ENCODE peak calls at places on chromosomes 1 and 21, in six cellular contexts. J is IMR-90, B is HCT116, Z is K562, U is H1, T is HepG2. G is an unnamed sample.

GRCh38 chr1:8938232-8939117 is 7.2 kb upstream of the CA6 start:
- DNase-seq in J (peak; percentile 33), B (no peak), Z (no peak), U (no peak), T (no peak), G (no peak)

GRCh38 chr1:20255666-20256065 is 35.0 kb upstream of the VWA5B1 start:
- DNase-seq in J (peak; percentile 78), B (no peak), Z (peak; percentile 38), U (no peak), T (no peak), G (no peak)

GRCh38 chr1:112337028-112337531 is 58.9 kb upstream of the CTTNBP2NL start:
- DNase-seq in J (peak; percentile 31), B (peak; percentile 51), Z (peak; percentile 59), U (no peak), T (peak; percentile 13), G (no peak)

GRCh38 chr21:33901421-33902288 is 13.9 kb downstream of the ATP5PO start:
- DNase-seq in J (peak; percentile 67), B (peak; percentile 38), Z (peak; percentile 71), U (peak; percentile 61), T (peak; percentile 20), G (no peak)

GRCh38 chr1:108569097-108569728 is 9.3 kb downstream of the EEIG2 start:
- DNase-seq in J (peak; percentile 22), B (no peak), Z (no peak), U (no peak), T (no peak), G (no peak)

GRCh38 chr1:112033422-112034120 is 44.1 kb upstream of the KCND3 start:
- DNase-seq in J (no peak), B (no peak), Z (no peak), U (no peak), T (no peak), G (no peak)

GRCh38 chr1:48493970-48494769 is 22.2 kb upstream of the SPATA6 start:
- DNase-seq in J (peak; percentile 94), B (no peak), Z (no peak), U (no peak), T (peak; percentile 89), G (no peak)

GRCh38 chr21:39666681-39667315 is 54.1 kb downstream of the B3GALT5 start:
- DNase-seq in J (no peak), B (no peak), Z (no peak), U (no peak), T (no peak), G (no peak)

GRCh38 chr1:41537788-41538351 is 53.4 kb upstream of the EDN2 start:
- DNase-seq in J (peak; percentile 88), B (no peak), Z (no peak), U (no peak), T (no peak), G (no peak)

GRCh38 chr1:245121523-245121922 is 33.3 kb upstream of the KIF26B start:
- DNase-seq in J (no peak), B (no peak), Z (no peak), U (no peak), T (no peak), G (no peak)

GRCh38 chr21:15254111-15254510 is 189.3 kb upstream of the NRIP1 start:
- DNase-seq in J (no peak), B (no peak), Z (no peak), U (no peak), T (no peak), G (no peak)

GRCh38 chr1:226938903-226939438 is 1.1 kb upstream of the COQ8A start:
- DNase-seq in J (peak; percentile 55), B (no peak), Z (peak; percentile 78), U (no peak), T (peak; percentile 46), G (no peak)

GRCh38 chr1:206925116-206925736 is 3.5 kb upstream of the FCMR start:
- DNase-seq in J (no peak), B (no peak), Z (peak; percentile 81), U (no peak), T (peak; percentile 38), G (peak; percentile 91)

GRCh38 chr1:27318596-27318995 is 3.4 kb upstream of the TMEM222 start:
- DNase-seq in J (peak; percentile 22), B (no peak), Z (no peak), U (no peak), T (no peak), G (no peak)

GRCh38 chr21:36732217-36732616 is 33.3 kb downstream of the SIM2 start:
- DNase-seq in J (no peak), B (no peak), Z (peak; percentile 40), U (no peak), T (no peak), G (no peak)

GRCh38 chr1:230171337-230172015 is 104.4 kb downstream of the GALNT2 start:
- DNase-seq in J (peak; percentile 79), B (no peak), Z (no peak), U (no peak), T (no peak), G (no peak)

GRCh38 chr1:107277022-107277421 is 136.2 kb downstream of the NTNG1 start:
- DNase-seq in J (peak; percentile 36), B (no peak), Z (peak; percentile 7), U (peak; percentile 54), T (peak; percentile 46), G (no peak)

GRCh38 chr1:32780005-32780404 is 37.2 kb downstream of the YARS1 start:
- DNase-seq in J (no peak), B (no peak), Z (no peak), U (no peak), T (no peak), G (no peak)

GRCh38 chr1:150560576-150560975 is 11.4 kb downstream of the ADAMTSL4 start:
- DNase-seq in J (no peak), B (no peak), Z (no peak), U (no peak), T (no peak), G (no peak)

GRCh38 chr1:199691540-199691939 is 336.0 kb upstream of the NR5A2 start:
- DNase-seq in J (peak; percentile 82), B (peak; percentile 42), Z (no peak), U (no peak), T (no peak), G (no peak)

GRCh38 chr1:196295766-196296165 is 312.5 kb downstream of the KCNT2 start:
- DNase-seq in J (peak; percentile 3), B (no peak), Z (no peak), U (no peak), T (no peak), G (no peak)

GRCh38 chr1:66533804-66534745 is at the start of gene SGIP1:
- DNase-seq in J (peak; percentile 88), B (no peak), Z (peak; percentile 72), U (peak; percentile 62), T (no peak), G (no peak)

DNA sequence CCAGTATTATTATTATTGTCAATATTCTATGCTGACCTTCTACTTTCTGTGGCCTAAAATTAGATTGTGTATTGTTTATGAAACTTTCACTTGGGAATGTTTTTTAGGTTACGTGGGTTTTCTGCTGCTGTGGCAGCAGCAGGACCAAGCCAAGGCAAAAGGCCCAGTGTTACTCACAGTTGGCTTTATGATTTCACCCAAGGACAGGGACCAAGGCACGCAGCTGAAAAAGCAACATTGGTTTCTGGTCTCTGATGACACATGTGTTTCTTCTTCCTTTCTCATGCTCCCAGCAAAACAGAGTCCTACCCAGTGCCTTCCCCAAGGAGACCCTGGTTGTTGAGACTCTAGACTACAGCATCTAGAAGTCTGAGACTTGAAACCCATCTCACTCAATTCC is 413.7 kb downstream of the SETD4 start:
- DNase-seq in J (peak; percentile 52), B (no peak), Z (no peak), U (no peak), T (no peak), G (no peak)
- H2AFZ ChIP-seq in J (peak overlapping the region; percentile 73), B (no peak overlapping the region), Z (no peak overlapping the region), U (no peak overlapping the region), T (no peak overlapping the region), G (no peak overlapping the region)

DNA sequence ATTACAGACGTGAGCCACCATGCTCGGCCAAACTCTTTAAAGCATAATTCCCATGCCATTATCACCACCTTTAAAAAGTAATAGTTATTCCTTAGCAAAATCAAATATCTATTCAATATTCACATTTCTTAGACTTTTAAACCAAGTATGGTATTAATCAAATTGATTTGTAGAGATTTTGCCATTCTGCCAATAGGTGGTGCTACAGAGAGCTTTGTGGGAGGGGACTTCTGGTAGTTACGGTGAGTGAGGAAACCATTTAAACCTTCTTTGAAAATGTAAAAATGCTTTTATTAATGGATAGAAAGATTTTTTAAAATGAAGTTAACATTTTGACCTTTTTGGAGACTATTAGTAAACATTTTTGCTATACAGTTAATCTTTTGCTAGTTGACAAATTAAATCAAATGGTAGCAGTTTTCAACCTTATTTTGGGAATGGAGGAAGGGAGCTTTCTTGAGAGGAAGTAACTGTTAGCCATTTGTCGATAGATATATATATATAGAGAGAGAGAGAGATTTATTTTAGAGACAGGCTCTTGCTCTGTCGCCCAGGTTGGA is 19.3 kb downstream of the IARS2 start:
- DNase-seq in J (peak; percentile 20), B (no peak), Z (peak; percentile 68), U (no peak), T (peak; percentile 30), G (no peak)
- TF ChIP-seq CEBPB in J (no peak), B (no peak), Z (no peak), U (no peak), T (no peak), G (no peak)

GRCh38 chr1:214838351-214838750 is 235.4 kb downstream of the CENPF start:
- DNase-seq in J (peak; percentile 90), B (no peak), Z (no peak), U (no peak), T (no peak), G (no peak)

GRCh38 chr1:214827883-214828282 is 224.9 kb downstream of the CENPF start:
- DNase-seq in J (no peak), B (no peak), Z (no peak), U (no peak), T (no peak), G (no peak)

GRCh38 chr1:214831956-214832355 is 229.0 kb downstream of the CENPF start:
- DNase-seq in J (no peak), B (no peak), Z (no peak), U (no peak), T (no peak), G (no peak)

GRCh38 chr1:214830956-214831355 is 228.0 kb downstream of the CENPF start:
- DNase-seq in J (no peak), B (no peak), Z (no peak), U (no peak), T (no peak), G (no peak)

DNA sequence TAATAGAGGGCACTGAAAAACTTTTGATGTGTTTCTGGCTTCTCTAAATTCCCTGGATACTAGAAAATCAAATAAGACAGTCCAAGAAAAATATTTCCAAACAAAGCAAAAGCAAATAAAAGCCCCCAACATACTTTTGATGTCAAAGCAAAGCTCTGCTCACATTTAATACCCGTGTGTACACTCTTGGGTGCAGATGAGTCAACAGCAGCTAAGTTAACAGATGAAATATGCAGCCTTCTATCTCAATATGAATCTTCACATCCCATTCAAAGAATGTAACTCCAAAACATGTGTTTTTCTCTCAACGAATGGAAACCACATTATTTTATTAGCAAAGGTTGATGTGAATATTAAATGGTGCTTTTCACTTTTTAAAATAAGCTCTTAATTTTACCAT is 230.4 kb downstream of the CENPF start:
- DNase-seq in J (peak; percentile 83), B (no peak), Z (no peak), U (no peak), T (peak; percentile 91), G (no peak)
- TF ChIP-seq POLR2A in J (no peak), B (no peak), Z (no peak), U (no peak), T (no peak), G (no peak)

DNA sequence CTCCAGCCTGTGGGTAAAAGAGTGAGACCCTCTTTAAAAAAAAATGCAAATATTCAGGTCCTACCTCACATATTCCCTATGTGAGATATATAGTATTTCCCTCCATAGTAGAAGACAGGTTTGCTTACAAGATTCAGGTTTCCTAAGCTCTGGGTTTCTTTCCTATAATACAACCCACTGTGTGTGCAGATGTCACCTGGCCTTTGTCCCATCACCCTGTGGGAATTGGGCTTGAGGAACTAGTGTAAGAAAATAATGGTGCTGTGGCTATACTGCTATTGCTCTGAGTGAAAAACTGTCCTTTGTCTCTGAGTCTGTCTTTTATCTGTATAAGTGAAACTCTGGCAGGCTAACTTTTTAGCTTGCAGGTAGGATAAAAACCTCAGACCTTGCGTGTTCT is 13.0 kb downstream of the C1orf146 start:
- DNase-seq in J (no peak), B (no peak), Z (no peak), U (no peak), T (no peak), G (no peak)
- H2AFZ ChIP-seq in J (no peak overlapping the region), B (no peak overlapping the region), Z (no peak overlapping the region), U (no peak overlapping the region), T (no peak overlapping the region), G (no peak overlapping the region)

G was measured in GM12878.